ENCODE peak calls at places on chromosomes 12 and 14, in seven cellular contexts. E, W, Z, S, O, D and J are unnamed samples.

GRCh38 chr12:126397071-126397571 is 1331.9 kb downstream of the AACS start:
- DNase-seq in S (no peak), Z (no peak), D (no peak), O (no peak), E (no peak), W (no peak), J (no peak)

GRCh38 chr14:77306406-77307098 is 14.1 kb downstream of the POMT2 start:
- DNase-seq in E (no peak), S (no peak), Z (peak; percentile 81), D (no peak), O (no peak), W (no peak), J (no peak)

GRCh38 chr14:24734917-24735500 is 101.0 kb upstream of the GZMB start:
- DNase-seq in D (peak; percentile 14), O (peak; percentile 81), Z (peak; percentile 49), W (no peak), S (no peak), E (no peak), J (no peak)

GRCh38 chr12:21296751-21297406 is 37.8 kb downstream of the SLCO1A2 start:
- DNase-seq in O (no peak), S (no peak), Z (peak; percentile 47), W (no peak), D (peak; percentile 22), E (no peak), J (no peak)

GRCh38 chr12:98084950-98085349 is 430.4 kb upstream of the TMPO start:
- DNase-seq in D (no peak), O (no peak), S (no peak), Z (no peak), W (no peak), E (no peak), J (no peak)

GRCh38 chr12:119938049-119938667 is 50.9 kb upstream of the BICDL1 start:
- DNase-seq in S (no peak), W (peak; percentile 21), Z (peak; percentile 83), E (no peak), O (peak; percentile 69), D (peak; percentile 76), J (no peak)

GRCh38 chr14:31207287-31207745 is 277 bp downstream of the HECTD1 start:
- DNase-seq in O (no peak), E (peak; percentile 94), W (no peak), D (no peak), S (no peak), Z (no peak), J (no peak)

GRCh38 chr12:95694148-95694547 is 96.4 kb downstream of the NTN4 start:
- DNase-seq in W (peak; percentile 21), O (peak; percentile 45), D (no peak), E (no peak), Z (peak; percentile 49), S (no peak), J (peak; percentile 77)

GRCh38 chr12:27595231-27595642 is 71.2 kb downstream of the PPFIBP1 start:
- DNase-seq in S (no peak), O (no peak), Z (peak; percentile 88), W (no peak), D (peak; percentile 48), E (no peak), J (no peak)

GRCh38 chr12:8698830-8699330 is 1.1 kb downstream of the RIMKLB start:
- DNase-seq in E (no peak), D (no peak), S (no peak), Z (peak; percentile 67), O (no peak), W (no peak), J (no peak)

GRCh38 chr14:49550284-49551184 is 35.6 kb downstream of the RPS29 start:
- DNase-seq in Z (no peak), E (no peak), O (no peak), D (peak; percentile 26), S (no peak), W (no peak), J (no peak)

GRCh38 chr12:124725099-124725498 is 138.6 kb downstream of the SCARB1 start:
- DNase-seq in S (no peak), Z (no peak), O (no peak), E (no peak), D (no peak), W (no peak), J (no peak)

GRCh38 chr12:121181181-121181580 is 28.7 kb upstream of the P2RX4 start:
- DNase-seq in S (no peak), Z (no peak), O (no peak), W (no peak), D (no peak), E (no peak), J (no peak)

GRCh38 chr14:55354500-55354899 is 57.1 kb downstream of the ATG14 start:
- DNase-seq in E (no peak), O (peak; percentile 77), S (no peak), D (peak; percentile 63), Z (peak; percentile 69), W (peak; percentile 19), J (no peak)

GRCh38 chr12:17642340-17642650 is 447.7 kb downstream of the RERGL start:
- DNase-seq in S (no peak), Z (no peak), O (no peak), E (no peak), D (no peak), W (no peak), J (no peak)

GRCh38 chr12:58513866-58514265 is 406.4 kb downstream of the LRIG3 start:
- DNase-seq in D (no peak), W (no peak), S (no peak), E (no peak), O (no peak), Z (no peak), J (no peak)

GRCh38 chr14:71206123-71206522 is 298.9 kb downstream of the PCNX1 start:
- DNase-seq in W (no peak), E (no peak), O (no peak), S (no peak), Z (no peak), D (no peak), J (no peak)

GRCh38 chr12:127613056-127613455 is 653.9 kb upstream of the TMEM132C start:
- DNase-seq in W (no peak), S (no peak), D (no peak), E (no peak), O (no peak), Z (no peak), J (no peak)

GRCh38 chr14:103128631-103129300 is 5.5 kb downstream of the TNFAIP2 start:
- DNase-seq in S (no peak), W (no peak), O (no peak), E (peak; percentile 88), D (peak; percentile 54), Z (peak; percentile 34), J (no peak)

GRCh38 chr14:86799244-86799647 is 1193.7 kb downstream of the GALC start:
- DNase-seq in W (no peak), O (no peak), Z (peak; percentile 23), E (peak; percentile 63), S (no peak), D (no peak), J (no peak)

GRCh38 chr12:6871052-6871957 is 1.8 kb downstream of the SPSB2 start:
- DNase-seq in S (no peak), D (no peak), W (no peak), Z (peak; percentile 44), E (peak; percentile 81), O (peak; percentile 90), J (peak; percentile 86)

GRCh38 chr14:26596722-26597030 is 1.2 kb downstream of the NOVA1 start:
- DNase-seq in O (no peak), W (no peak), Z (no peak), E (no peak), S (no peak), D (no peak), J (peak; percentile 8)

GRCh38 chr14:45728448-45729225 is 475.6 kb upstream of the MIS18BP1 start:
- DNase-seq in W (no peak), S (no peak), O (no peak), Z (no peak), D (no peak), E (no peak), J (no peak)

GRCh38 chr12:108724054-108724889 is 7.0 kb downstream of the CORO1C start:
- DNase-seq in W (no peak), E (no peak), O (peak; percentile 55), D (no peak), S (no peak), Z (no peak), J (no peak)

GRCh38 chr12:49555631-49556390 is 12.1 kb downstream of the MCRS1 start:
- DNase-seq in E (no peak), S (no peak), Z (no peak), W (no peak), D (peak; percentile 23), O (no peak), J (peak; percentile 60)

DNA sequence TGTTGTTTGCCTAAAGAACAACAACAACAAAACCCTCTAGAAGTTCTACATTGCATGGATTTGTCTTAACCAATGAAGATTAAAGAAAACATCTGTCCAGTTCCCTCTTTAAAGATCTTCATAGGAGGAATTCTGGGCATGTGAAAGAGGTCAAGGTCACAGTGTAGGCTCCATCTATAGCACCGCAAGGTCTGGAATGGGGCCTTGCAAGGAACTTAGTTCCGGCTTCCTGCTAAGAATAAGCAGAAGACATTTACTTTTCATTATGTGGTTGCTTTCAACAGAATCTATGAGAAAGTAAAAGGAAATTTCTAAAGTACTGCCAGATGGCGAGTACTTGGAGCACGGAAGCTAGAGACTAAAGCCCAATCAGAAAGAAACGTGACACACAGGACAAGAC is 57.2 kb upstream of the GNPNAT1 start:
- DNase-seq in E (no peak), S (no peak), Z (peak; percentile 41), W (no peak), O (no peak), D (no peak), J (no peak)
- H3K4me1 ChIP-seq in E (peaks cover 7% of the 10 kb centered on the region), S (peaks cover 10% of the 10 kb centered on the region), Z (no peaks in the 10 kb centered on the region), W (peaks cover 5% of the 10 kb centered on the region), O (peaks cover 3% of the 10 kb centered on the region), D (peaks cover 17% of the 10 kb centered on the region), J (no peaks in the 10 kb centered on the region)

GRCh38 chr14:101363880-101364391 is 197.4 kb upstream of the DIO3 start:
- DNase-seq in Z (no peak), O (no peak), D (peak; percentile 32), E (peak; percentile 58), S (no peak), W (no peak), J (no peak)
- H3K4me1 ChIP-seq in Z (peaks cover 15% of the 10 kb centered on the region), O (no peaks in the 10 kb centered on the region), D (no peaks in the 10 kb centered on the region), E (no peaks in the 10 kb centered on the region), S (peaks cover 23% of the 10 kb centered on the region), W (no peaks in the 10 kb centered on the region), J (no peaks in the 10 kb centered on the region)

DNA sequence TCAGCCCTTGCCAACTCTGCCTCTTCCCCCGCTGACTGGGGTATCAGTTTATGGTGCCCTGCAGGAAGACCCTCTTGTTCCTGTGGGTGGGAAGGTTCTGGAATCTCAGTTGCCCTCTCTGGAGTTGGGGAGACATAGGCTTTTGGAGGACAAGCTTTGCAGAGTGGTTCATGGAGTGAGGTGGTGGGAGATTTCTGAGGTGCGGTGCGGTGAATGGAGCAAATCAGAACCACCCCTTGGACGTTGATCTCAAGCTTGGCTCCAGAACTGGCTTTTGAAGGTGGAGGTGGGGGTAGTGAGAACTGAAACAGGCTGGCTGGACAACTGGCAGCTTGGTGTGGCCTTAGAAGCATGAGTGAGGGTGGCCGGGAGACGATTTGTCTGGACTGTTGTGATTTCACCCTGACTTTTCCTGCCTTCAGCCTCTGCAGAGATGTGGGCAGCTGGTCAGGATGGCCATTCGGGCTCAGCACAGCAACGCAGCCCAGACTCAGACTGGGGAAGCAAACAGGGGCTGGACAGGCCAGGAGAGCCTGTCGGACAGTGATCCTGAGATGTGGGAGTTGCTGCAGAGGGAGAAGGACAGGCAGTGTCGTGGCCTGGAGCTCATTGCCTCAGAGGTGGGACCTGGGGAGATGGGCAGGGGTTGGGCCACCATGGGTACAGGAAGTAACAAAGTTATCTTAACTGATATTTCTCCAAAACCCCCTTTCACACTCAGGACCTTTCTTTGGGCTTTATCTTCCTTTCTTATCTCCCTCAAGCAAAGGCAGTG is 1.1 kb downstream of the SHMT2 start:
- DNase-seq in D (no peak), W (no peak), S (no peak), E (peak; percentile 42), Z (no peak), O (peak; percentile 54), J (peak; percentile 65)
- H3K4me1 ChIP-seq in D (no peaks in the 10 kb centered on the region), W (peaks cover 12% of the 10 kb centered on the region), S (peaks cover 48% of the 10 kb centered on the region), E (no peaks in the 10 kb centered on the region), Z (peaks cover 12% of the 10 kb centered on the region), O (no peaks in the 10 kb centered on the region), J (no peaks in the 10 kb centered on the region)

GRCh38 chr12:67270622-67271021 is 1.5 kb downstream of the CAND1 start:
- DNase-seq in S (no peak), Z (no peak), W (no peak), D (no peak), O (no peak), E (no peak), J (no peak)
- H3K4me1 ChIP-seq in S (peaks cover 57% of the 10 kb centered on the region), Z (peaks cover 3% of the 10 kb centered on the region), W (peaks cover 39% of the 10 kb centered on the region), D (peaks cover 25% of the 10 kb centered on the region), O (peaks cover 3% of the 10 kb centered on the region), E (peaks cover 32% of the 10 kb centered on the region), J (peaks cover 19% of the 10 kb centered on the region)